ENCODE peak calls at places on chromosomes 12 and 14, in four cellular contexts. K, D, W and I are unnamed samples.

GRCh38 chr14:104341532-104342434 is 203.4 kb downstream of the KIF26A start:
- DNase-seq in K (no peak), D (peak), W (no peak), I (no peak)

GRCh38 chr12:24404086-24404815 is 454.8 kb upstream of the SOX5 start:
- DNase-seq in K (no peak), D (no peak), W (no peak), I (no peak)

GRCh38 chr12:38589310-38589632 is 272.7 kb downstream of the ALG10B start:
- DNase-seq in K (no peak), D (no peak), W (no peak), I (no peak)

GRCh38 chr14:37819155-37820015 is 224.0 kb downstream of the TTC6 start:
- DNase-seq in K (peak), D (no peak), W (no peak), I (no peak)

GRCh38 chr14:93269341-93270068 is 62.4 kb downstream of the UBR7 start:
- DNase-seq in K (peak), D (no peak), W (no peak), I (no peak)

GRCh38 chr14:54348923-54349615 is 47.7 kb upstream of the CDKN3 start:
- DNase-seq in K (peak), D (no peak), W (no peak), I (no peak)

GRCh38 chr12:22935090-22935489 is 310.1 kb downstream of the ETNK1 start:
- DNase-seq in K (peak), D (no peak), W (no peak), I (no peak)

GRCh38 chr14:81176224-81176623 is 44.5 kb downstream of the GTF2A1 start:
- DNase-seq in K (no peak), D (no peak), W (no peak), I (no peak)

GRCh38 chr14:34036319-34036761 is 85.5 kb upstream of the EGLN3 start:
- DNase-seq in K (no peak), D (no peak), W (no peak), I (no peak)

GRCh38 chr14:98665019-98665418 is 607.0 kb downstream of the BCL11B start:
- DNase-seq in K (no peak), D (no peak), W (no peak), I (no peak)

GRCh38 chr12:26056335-26056734 is 68.5 kb downstream of the BHLHE41 start:
- DNase-seq in K (peak), D (no peak), W (no peak), I (no peak)

GRCh38 chr12:124454735-124455134 is 112.7 kb downstream of the NCOR2 start:
- DNase-seq in K (peak), D (no peak), W (no peak), I (no peak)

GRCh38 chr12:59070534-59070933 is 150.2 kb upstream of the LRIG3 start:
- DNase-seq in K (no peak), D (no peak), W (no peak), I (no peak)

GRCh38 chr12:29882771-29883315 is 99.1 kb upstream of the TMTC1 start:
- DNase-seq in K (peak), D (no peak), W (no peak), I (no peak)

GRCh38 chr14:74620497-74620921 is 8.5 kb upstream of the LTBP2 start:
- DNase-seq in K (peak), D (peak), W (no peak), I (no peak)

GRCh38 chr14:105012171-105012985 is 8.5 kb downstream of the CDCA4 start:
- DNase-seq in K (no peak), D (no peak), W (no peak), I (no peak)

GRCh38 chr14:37583358-37584210 is 11.5 kb downstream of the FOXA1 start:
- DNase-seq in K (no peak), D (no peak), W (no peak), I (no peak)

GRCh38 chr14:74569826-74570591 is 42.0 kb downstream of the LTBP2 start:
- DNase-seq in K (no peak), D (no peak), W (no peak), I (no peak)

GRCh38 chr12:16880864-16881285 is 274.9 kb upstream of the LMO3 start:
- DNase-seq in K (no peak), D (no peak), W (no peak), I (no peak)

GRCh38 chr12:27434673-27435565 is 11.6 kb upstream of the SMCO2 start:
- DNase-seq in K (no peak), D (peak), W (no peak), I (no peak)

GRCh38 chr12:49332891-49333371 is 4.1 kb downstream of the C1QL4 start:
- DNase-seq in K (no peak), D (no peak), W (no peak), I (no peak)

GRCh38 chr12:13505636-13506035 is 309.1 kb downstream of the EMP1 start:
- DNase-seq in K (no peak), D (no peak), W (no peak), I (no peak)